ENCODE peak calls at places on chromosomes 16 and 17, in eight cellular contexts. V, U, B, A, W, G, O and H are unnamed samples.

GRCh38 chr17:74860229-74860998 is 729 bp upstream of the GRIN2C start:
- DNase-seq in O (no peak), U (no peak), B (no peak), G (no peak), V (peak; percentile 40), A (no peak), W (no peak), H (no peak)

GRCh38 chr16:89334988-89335802 is 117.7 kb downstream of the ZNF778 start:
- DNase-seq in G (no peak), A (no peak), W (no peak), U (no peak), O (no peak), V (no peak), B (no peak), H (no peak)

GRCh38 chr17:44655983-44656700 is at the start of gene MEIOC:
- DNase-seq in W (no peak), O (no peak), U (no peak), V (no peak), B (peak; percentile 7), A (peak; percentile 6), G (no peak), H (peak; percentile 77)

GRCh38 chr17:79670537-79671386 is 59.9 kb upstream of the RBFOX3 start:
- DNase-seq in B (no peak), O (no peak), U (no peak), G (no peak), W (no peak), V (no peak), A (no peak), H (no peak)

GRCh38 chr16:87062569-87063442 is 254.4 kb downstream of the C16orf95 start:
- DNase-seq in U (peak; percentile 66), B (peak; percentile 71), A (peak; percentile 67), G (peak; percentile 42), W (peak; percentile 41), V (peak; percentile 78), O (no peak), H (peak; percentile 83)

GRCh38 chr16:79076039-79076767 is 524.3 kb downstream of the MAF start:
- DNase-seq in V (no peak), G (no peak), B (no peak), U (no peak), W (no peak), A (no peak), O (no peak), H (no peak)

GRCh38 chr16:278863-279366 is 1.5 kb upstream of the ARHGDIG start:
- DNase-seq in G (peak; percentile 38), B (peak; percentile 73), V (no peak), U (no peak), O (no peak), W (no peak), A (peak; percentile 17), H (peak; percentile 71)

GRCh38 chr17:1649844-1650409 is at the start of gene RILP:
- DNase-seq in O (peak; percentile 94), G (peak; percentile 95), W (peak; percentile 50), B (no peak), U (peak; percentile 87), A (no peak), V (peak; percentile 93), H (peak; percentile 98)

GRCh38 chr17:42817866-42818265 is 6.2 kb downstream of the BECN1 start:
- DNase-seq in U (no peak), W (no peak), B (no peak), O (no peak), A (peak; percentile 56), G (no peak), V (no peak), H (no peak)

GRCh38 chr17:42311240-42312034 is 23.1 kb downstream of the STAT5A start:
- DNase-seq in B (no peak), W (peak; percentile 60), A (peak; percentile 94), O (no peak), G (peak; percentile 97), V (peak; percentile 96), U (peak; percentile 87), H (peak; percentile 93)

GRCh38 chr17:31544186-31544585 is 152.7 kb downstream of the RAB11FIP4 start:
- DNase-seq in W (no peak), U (no peak), V (no peak), B (no peak), A (no peak), O (no peak), G (no peak), H (no peak)

DNA sequence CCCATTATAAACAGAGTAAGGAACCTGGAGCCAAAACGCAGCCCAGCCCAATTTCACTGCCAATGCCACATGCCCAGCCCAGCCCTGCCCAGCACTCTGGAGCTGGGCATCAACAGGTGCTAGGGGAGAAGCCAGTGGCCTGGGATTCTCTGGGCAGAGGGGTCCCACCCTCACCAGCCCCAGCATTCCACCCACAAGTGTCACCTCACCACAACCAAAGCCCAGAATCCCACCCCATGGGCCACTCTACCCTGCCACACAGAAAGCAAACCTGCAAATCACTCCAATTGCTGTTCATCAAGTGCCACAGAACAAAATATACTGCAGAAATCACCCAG is 102.5 kb upstream of the CDH5 start:
- DNase-seq in W (no peak), B (no peak), V (no peak), G (no peak), U (no peak), O (no peak), A (no peak), H (no peak)
- TF ChIP-seq POLR2A in W (no peak), B (no peak), V (no peak), G (no peak), U (no peak), O (no peak), A (no peak), H (no peak)

DNA sequence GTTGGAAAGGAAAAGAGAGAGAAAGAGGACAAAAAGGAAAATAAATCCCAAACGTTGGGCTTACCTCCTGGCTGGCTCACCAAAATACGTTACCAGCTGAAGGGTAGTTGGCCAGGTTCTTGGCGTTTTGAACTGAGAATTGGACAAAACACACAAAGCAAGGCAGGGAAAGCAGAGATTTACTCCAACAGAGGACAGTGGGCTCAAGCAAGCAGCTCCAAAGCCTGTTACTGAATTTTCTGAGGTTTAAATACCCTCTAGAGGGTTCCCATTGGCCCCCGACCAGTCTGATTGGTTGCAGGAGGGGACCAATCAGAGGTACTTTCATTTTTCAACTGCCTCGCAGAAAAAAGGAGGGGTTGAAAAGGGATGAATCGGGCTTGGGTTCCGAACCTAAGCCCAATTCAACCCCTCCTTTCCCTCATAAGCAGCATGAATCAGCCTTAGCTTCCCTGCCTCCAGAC is 55.6 kb upstream of the ALOX12 start:
- DNase-seq in B (no peak), U (no peak), W (no peak), O (no peak), G (no peak), V (no peak), A (no peak), H (no peak)
- TF ChIP-seq POLR2A in B (no peak), U (no peak), W (no peak), O (no peak), G (no peak), V (no peak), A (no peak), H (no peak)

DNA sequence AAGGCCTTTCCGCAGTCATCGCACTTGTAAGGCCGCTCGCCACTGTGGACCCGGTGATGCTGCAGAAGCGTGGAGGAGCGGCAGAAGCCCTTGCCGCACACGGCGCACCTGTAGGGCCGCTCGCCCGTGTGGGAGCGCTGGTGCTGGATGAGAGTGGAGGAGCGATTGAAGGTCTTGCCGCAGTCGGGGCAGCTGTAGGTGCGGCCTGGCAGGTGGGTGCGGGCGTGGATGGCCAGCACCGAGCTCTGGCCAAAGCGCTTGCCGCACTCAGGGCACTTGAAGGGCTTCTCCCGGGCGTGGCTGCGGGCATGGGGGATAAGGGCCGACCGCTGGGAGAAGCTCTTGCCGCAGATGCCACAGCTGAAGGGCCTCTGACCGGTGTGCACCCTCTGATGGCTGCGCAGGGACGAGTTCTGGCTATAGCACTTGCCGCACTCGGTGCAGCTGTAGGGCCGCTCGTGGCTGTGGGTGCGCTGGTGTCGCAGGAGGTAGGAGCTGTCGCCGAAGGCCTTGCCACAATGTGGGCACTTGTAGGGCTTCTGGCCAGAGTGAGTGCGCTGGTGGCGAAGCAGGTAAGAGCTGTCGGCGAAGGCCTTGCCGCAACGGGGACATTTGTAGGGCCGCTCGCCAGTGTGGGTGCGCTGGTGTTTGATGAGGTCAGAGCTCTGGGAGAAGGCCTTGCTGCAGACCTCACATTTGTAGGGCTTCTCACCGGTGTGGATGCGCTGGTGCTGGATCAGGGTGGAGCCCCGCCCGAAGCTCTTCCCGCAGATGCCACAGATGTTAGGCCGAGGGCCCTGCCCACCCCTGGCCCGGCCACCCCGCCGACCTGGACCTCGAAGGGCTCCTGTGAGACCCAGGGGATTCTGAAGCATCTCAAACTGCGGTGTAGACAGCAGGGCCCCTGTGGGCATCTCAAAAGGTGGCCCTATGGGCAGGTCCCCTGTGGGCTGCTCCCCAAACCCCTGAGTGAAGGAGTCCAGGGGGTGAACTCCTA is 1.5 kb downstream of the ZNF768 start:
- DNase-seq in O (no peak), A (no peak), G (no peak), B (no peak), W (no peak), V (no peak), U (no peak), H (no peak)
- TF ChIP-seq POLR2A in O (no peak), A (no peak), G (no peak), B (no peak), W (no peak), V (no peak), U (no peak), H (no peak)

DNA sequence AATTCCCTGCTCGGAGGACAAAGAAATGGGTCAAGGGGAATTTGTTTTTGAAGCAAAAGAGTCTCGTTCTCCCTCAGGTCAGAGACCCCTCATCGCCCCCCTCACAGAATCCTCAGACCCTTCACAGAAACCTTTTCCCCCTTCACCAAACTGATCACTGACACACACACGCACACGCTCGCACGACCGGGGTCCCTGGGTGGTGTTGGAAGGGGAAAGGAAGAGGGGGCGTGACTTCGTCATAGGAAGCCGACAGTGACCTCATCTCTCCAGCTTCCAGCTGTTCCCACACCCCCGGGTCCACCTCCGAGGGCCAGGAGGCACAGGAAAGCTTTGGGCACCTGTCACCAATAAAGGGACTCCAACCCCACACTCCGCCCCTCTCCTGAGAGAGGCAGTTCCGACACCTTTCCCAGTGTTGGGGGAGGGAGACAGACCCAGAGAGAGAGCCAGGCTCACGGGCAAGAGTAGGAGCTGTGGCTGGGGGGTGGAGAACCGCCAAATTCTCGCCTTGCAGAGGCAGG is 1.2 kb downstream of the ASGR1 start:
- DNase-seq in W (no peak), V (no peak), U (no peak), G (peak; percentile 54), O (no peak), A (peak; percentile 71), B (no peak), H (no peak)
- TF ChIP-seq POLR2A in W (no peak), V (no peak), U (no peak), G (no peak), O (no peak), A (peak; percentile 19), B (no peak), H (no peak)

DNA sequence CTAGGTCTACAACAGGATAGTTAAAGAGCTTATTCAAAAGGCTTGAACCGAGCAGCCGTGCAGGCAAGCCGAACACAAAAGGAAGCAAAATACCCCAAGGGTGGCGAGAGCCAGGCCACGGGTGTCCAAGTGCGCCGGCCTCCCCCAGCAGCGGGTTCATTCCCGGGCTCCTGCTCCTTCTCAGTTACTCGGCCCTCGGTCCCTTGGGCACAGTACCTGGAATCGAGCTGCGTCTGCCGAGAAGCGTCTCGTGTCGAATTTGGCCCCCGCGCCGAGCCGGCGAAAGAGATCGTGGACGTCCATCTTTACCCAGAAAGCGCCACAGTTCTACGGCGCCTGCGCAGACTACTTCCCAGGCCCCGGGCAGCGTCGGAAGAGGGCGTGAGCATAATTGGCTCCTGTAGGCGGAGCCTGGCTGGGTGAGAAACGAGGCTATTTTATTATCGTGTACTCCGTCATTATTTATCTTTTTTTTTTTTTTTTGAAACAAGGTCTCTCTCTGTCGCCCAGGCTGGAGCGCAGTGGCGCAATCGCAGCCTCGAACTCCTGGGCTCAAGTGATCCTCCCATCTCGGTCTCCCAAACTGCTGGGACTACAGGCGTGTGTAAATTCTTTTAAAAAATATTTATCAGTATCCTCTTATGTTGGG is at the start of gene DDX52:
- DNase-seq in B (peak; percentile 76), O (peak; percentile 97), A (peak; percentile 85), G (peak; percentile 94), V (peak; percentile 95), U (peak; percentile 92), W (peak; percentile 90), H (peak; percentile 95)
- TF ChIP-seq POLR2A in B (peak; percentile 85), O (no peak), A (peak; percentile 80), G (peak; percentile 36), V (no peak), U (no peak), W (peak; percentile 69), H (peak; percentile 82)